ENCODE peak calls at places on chromosomes 5 and 9, in eight cellular contexts. E is tibial nerve, C is HCT116, U is A549, I is IMR-90, B is sigmoid colon, A is upper lobe of left lung, K is body of pancreas. O is an unnamed sample.

GRCh38 chr5:179231309-179231708 is 114.0 kb downstream of the ADAMTS2 start:
- DNase-seq in K (peak; percentile 2), A (no peak), E (no peak), C (no peak), I (no peak), U (no peak), B (peak; percentile 5), O (no peak)

GRCh38 chr9:70197384-70198039 is 61.3 kb upstream of the SMC5 start:
- DNase-seq in I (no peak), U (no peak), K (no peak), C (no peak), A (no peak), B (no peak), E (no peak), O (no peak)

GRCh38 chr5:17157916-17158529 is 59.4 kb upstream of the BASP1 start:
- DNase-seq in C (no peak), A (no peak), I (peak; percentile 100), E (no peak), K (no peak), U (peak; percentile 79), B (no peak), O (no peak)

GRCh38 chr5:73638344-73639095 is 12.5 kb downstream of the ARHGEF28 start:
- DNase-seq in K (no peak), U (peak; percentile 33), C (no peak), B (no peak), A (no peak), I (peak; percentile 78), E (no peak), O (no peak)

GRCh38 chr9:104971521-104971920 is 43.6 kb upstream of the ABCA1 start:
- DNase-seq in U (no peak), E (no peak), I (no peak), B (no peak), C (no peak), A (no peak), K (no peak), O (no peak)

GRCh38 chr5:98927242-98927987 is 1.4 kb downstream of the CHD1 start:
- DNase-seq in I (peak; percentile 77), B (peak; percentile 83), E (peak; percentile 40), U (peak; percentile 43), K (peak; percentile 29), C (no peak), A (no peak), O (peak; percentile 64)

GRCh38 chr9:114811301-114811700 is 5.5 kb upstream of the TNFSF15 start:
- DNase-seq in U (no peak), E (no peak), K (peak; percentile 39), A (no peak), I (no peak), B (no peak), C (no peak), O (no peak)

GRCh38 chr5:131536211-131536826 is 98.7 kb downstream of the RAPGEF6 start:
- DNase-seq in A (no peak), U (no peak), K (no peak), I (peak; percentile 74), B (no peak), C (no peak), E (no peak), O (peak; percentile 72)

GRCh38 chr9:78406146-78406545 is 109.2 kb downstream of the PSAT1 start:
- DNase-seq in I (no peak), C (no peak), U (no peak), B (no peak), K (no peak), A (no peak), E (no peak), O (peak; percentile 39)

GRCh38 chr5:165903835-165904234 is 2387.6 kb upstream of the WWC1 start:
- DNase-seq in C (no peak), K (no peak), B (no peak), E (no peak), I (no peak), U (no peak), A (no peak), O (no peak)

GRCh38 chr5:43061352-43061751 is 21.2 kb upstream of the ANXA2R start:
- DNase-seq in U (peak; percentile 27), E (no peak), B (no peak), A (no peak), C (no peak), I (no peak), K (no peak), O (no peak)

GRCh38 chr9:106859957-106860715 is 2.8 kb upstream of the ZNF462 start:
- DNase-seq in E (no peak), A (peak; percentile 63), B (peak; percentile 82), U (peak; percentile 48), K (peak; percentile 16), I (no peak), C (peak; percentile 41), O (no peak)

GRCh38 chr5:108418172-108418571 is 36.3 kb upstream of the FBXL17 start:
- DNase-seq in U (no peak), E (no peak), C (no peak), I (no peak), K (no peak), A (peak; percentile 49), B (peak; percentile 56), O (no peak)

GRCh38 chr5:77128411-77129061 is 41.5 kb upstream of the ZBED3 start:
- DNase-seq in U (no peak), A (no peak), K (no peak), B (no peak), E (no peak), C (no peak), I (no peak), O (no peak)

GRCh38 chr5:96410013-96410412 is 23.0 kb downstream of the PCSK1 start:
- DNase-seq in K (no peak), E (no peak), B (no peak), U (no peak), C (no peak), I (no peak), A (no peak), O (no peak)

GRCh38 chr9:88387733-88388202 is 476 bp upstream of the SPIN1 start:
- DNase-seq in U (peak; percentile 64), C (peak; percentile 55), E (no peak), I (peak; percentile 52), B (peak; percentile 79), K (peak; percentile 60), A (peak; percentile 91), O (peak; percentile 53)

GRCh38 chr5:55530669-55531068 is 4.1 kb downstream of the PLPP1 start:
- DNase-seq in E (no peak), C (no peak), B (no peak), I (no peak), U (no peak), K (no peak), A (peak; percentile 81), O (no peak)

GRCh38 chr5:152256580-152256979 is 148.5 kb downstream of the NMUR2 start:
- DNase-seq in I (no peak), K (no peak), C (no peak), U (no peak), A (no peak), E (no peak), B (no peak), O (no peak)

GRCh38 chr5:68430282-68430681 is 214.7 kb downstream of the PIK3R1 start:
- DNase-seq in K (no peak), A (no peak), E (no peak), B (no peak), I (no peak), C (no peak), U (no peak), O (no peak)

GRCh38 chr5:166377756-166378155 is 1913.7 kb upstream of the WWC1 start:
- DNase-seq in A (no peak), E (no peak), U (no peak), B (no peak), C (no peak), I (no peak), K (no peak), O (no peak)

GRCh38 chr9:88697764-88698436 is 162.9 kb downstream of the NXNL2 start:
- DNase-seq in C (no peak), A (no peak), E (no peak), K (no peak), U (no peak), B (no peak), I (peak; percentile 39), O (peak; percentile 5)

GRCh38 chr5:32071351-32071944 is 102.7 kb downstream of the GOLPH3 start:
- DNase-seq in I (no peak), C (no peak), E (no peak), B (peak; percentile 83), K (no peak), U (no peak), A (no peak), O (no peak)

GRCh38 chr9:128786681-128787582 is at the start of gene TBC1D13:
- DNase-seq in U (peak; percentile 88), B (peak; percentile 95), K (peak; percentile 90), C (peak; percentile 44), E (peak; percentile 84), I (peak; percentile 70), A (peak; percentile 98), O (peak; percentile 94)
- TF ChIP-seq POLR2A in U (peak; percentile 69), B (peak; percentile 18), K (peak; percentile 46), C (no peak), E (peak; percentile 63), I (no peak), A (peak; percentile 52), O (peak; percentile 38)

GRCh38 chr9:95507456-95508241 is 9.1 kb downstream of the PTCH1 start:
- DNase-seq in K (peak; percentile 55), U (peak; percentile 86), I (peak; percentile 73), C (peak; percentile 63), A (peak; percentile 83), E (no peak), B (peak; percentile 78), O (peak; percentile 72)
- TF ChIP-seq POLR2A in K (peak; percentile 51), U (no peak), I (no peak), C (no peak), A (no peak), E (no peak), B (no peak), O (no peak)

DNA sequence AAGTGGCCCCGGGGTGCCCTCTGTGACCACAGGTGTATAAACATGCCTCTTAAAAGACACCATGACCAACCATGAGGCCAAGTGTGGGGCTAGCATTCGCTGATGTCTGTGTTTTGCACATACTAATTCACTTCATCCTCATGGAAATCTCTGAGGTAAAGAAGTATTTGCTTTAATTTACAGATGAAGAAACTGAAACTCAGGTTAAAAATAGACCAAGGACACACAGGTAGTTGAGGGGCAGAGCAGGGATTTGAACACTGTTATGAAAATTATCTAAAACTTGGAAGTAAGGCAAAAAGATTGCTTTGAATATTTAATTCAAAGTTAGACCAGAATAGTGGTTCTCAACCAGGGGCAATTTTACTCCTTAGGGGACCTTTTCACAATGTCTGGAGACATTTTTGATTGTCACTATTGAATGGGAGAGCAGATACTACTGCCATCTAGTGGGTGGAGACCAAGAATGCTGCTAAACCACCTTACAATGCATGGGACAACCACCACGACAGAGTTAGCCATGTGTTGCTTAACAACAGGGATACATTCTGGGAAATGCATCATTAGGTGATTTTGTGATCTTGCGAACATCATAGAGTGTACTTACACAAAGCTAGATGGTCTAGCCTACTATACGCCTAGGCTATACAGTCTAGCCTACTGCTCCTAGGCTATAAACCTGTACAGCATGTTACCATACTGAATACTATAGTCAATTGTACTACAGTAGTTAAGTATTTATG is 8.0 kb upstream of the FXN start:
- DNase-seq in C (peak; percentile 65), A (no peak), I (peak; percentile 45), E (peak; percentile 45), B (no peak), K (peak; percentile 53), U (peak; percentile 64), O (peak; percentile 54)
- TF ChIP-seq POLR2A in C (no peak), A (no peak), I (no peak), E (no peak), B (no peak), K (no peak), U (no peak), O (no peak)

DNA sequence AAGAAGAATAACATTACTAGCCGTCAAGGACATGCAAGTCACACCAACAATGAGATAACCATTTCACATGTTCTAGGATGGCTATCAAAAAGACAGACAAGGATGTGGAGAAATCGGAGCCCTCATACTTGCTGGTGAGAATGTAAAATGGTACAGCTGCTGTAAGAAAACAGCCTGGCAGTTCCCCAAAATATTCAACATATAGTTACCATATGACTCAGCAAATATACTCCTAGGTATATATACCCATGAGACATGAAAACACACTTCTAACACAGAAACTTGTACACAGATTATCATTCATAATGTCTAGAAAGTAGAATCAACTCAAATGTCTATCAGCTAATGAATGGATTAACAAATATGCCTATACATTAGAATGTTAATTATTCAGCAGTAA is 105.4 kb upstream of the PCAT7 start:
- DNase-seq in A (no peak), K (no peak), U (no peak), C (no peak), E (no peak), I (no peak), B (no peak), O (no peak)
- TF ChIP-seq POLR2A in A (no peak), K (no peak), U (no peak), C (no peak), E (no peak), I (no peak), B (no peak), O (no peak)

O was measured in NB4.